ENCODE peak calls at places on chromosomes 11 and 22, in seven cellular contexts. X is stimulated activated CD8-positive, alpha-beta memory T cell treated with anti-CD3 and anti-CD28 coated beads, Interleukin-7, amount 100 ng/mL, for 1 hour; C is effector CD4-positive, alpha-beta T cell; Z is HL-60; E is A172; Y is naive thymus-derived CD4-positive, alpha-beta T cell; K is NCI-H460. U is an unnamed sample.

GRCh38 chr11:33320814-33321330 is 63.7 kb downstream of the HIPK3 start:
- DNase-seq in X (no peak), C (no peak), Z (no peak), E (no peak), Y (no peak), K (no peak), U (no peak)

GRCh38 chr11:128772814-128773213 is 78.9 kb downstream of the FLI1 start:
- DNase-seq in X (peak), C (peak), Z (peak), E (no peak), Y (peak), K (no peak), U (peak)

GRCh38 chr11:128330203-128330602 is 257.2 kb downstream of the ETS1 start:
- DNase-seq in X (no peak), C (no peak), Z (no peak), E (no peak), Y (no peak), K (no peak), U (no peak)

GRCh38 chr11:56841210-56841810 is 92.8 kb upstream of the OR9G4 start:
- DNase-seq in X (no peak), C (no peak), Z (peak), E (peak), Y (no peak), K (peak), U (no peak)

GRCh38 chr11:2383823-2384722 is 7.0 kb downstream of the CD81 start:
- DNase-seq in X (no peak), C (no peak), Z (no peak), E (no peak), Y (no peak), K (no peak), U (no peak)

GRCh38 chr22:27654536-27655445 is 146.8 kb downstream of the MN1 start:
- DNase-seq in X (no peak), C (no peak), Z (no peak), E (no peak), Y (no peak), K (no peak), U (no peak)

GRCh38 chr11:118843518-118843917 is 40.2 kb upstream of the CXCR5 start:
- DNase-seq in X (no peak), C (no peak), Z (no peak), E (no peak), Y (no peak), K (no peak), U (no peak)

GRCh38 chr11:33899383-33900037 is 7.6 kb upstream of the LMO2 start:
- DNase-seq in X (no peak), C (no peak), Z (no peak), E (peak), Y (no peak), K (peak), U (no peak)

GRCh38 chr11:76574406-76574805 is 96.1 kb downstream of the LRRC32 start:
- DNase-seq in X (no peak), C (no peak), Z (no peak), E (no peak), Y (no peak), K (no peak), U (no peak)

U was measured in central memory CD8-positive, alpha-beta T cell.